ENCODE peak calls at places on chromosomes 2 and 18, in five cellular contexts. L is HepG2, B is A673, Y is PC-9, H is neural progenitor cell. A is an unnamed sample. For H3K36me3, the result is how much of the 10 kb centered on the place peaks cover.

GRCh38 chr2:45319683-45320082 is 291.4 kb downstream of the SRBD1 start:
- DNase-seq in L (no peak), B (no peak), Y (no peak), H (no peak), A (no peak)

GRCh38 chr18:10412933-10413332 is 41.5 kb upstream of the APCDD1 start:
- DNase-seq in L (no peak), B (no peak), Y (no peak), H (no peak), A (no peak)

GRCh38 chr2:228224410-228224809 is 42.9 kb upstream of the SPHKAP start:
- DNase-seq in L (no peak), B (no peak), Y (no peak), H (no peak), A (no peak)

GRCh38 chr2:60410458-60411146 is 142.9 kb downstream of the BCL11A start:
- DNase-seq in L (no peak), B (no peak), Y (no peak), H (no peak), A (no peak)

GRCh38 chr2:42390401-42390969 is 29.5 kb upstream of the COX7A2L start:
- DNase-seq in L (no peak), B (no peak), Y (no peak), H (no peak), A (no peak)

GRCh38 chr2:18740428-18740827 is 151.1 kb upstream of the NT5C1B start:
- DNase-seq in L (no peak), B (no peak), Y (no peak), H (no peak), A (peak)

GRCh38 chr2:121530210-121530562 is 494 bp upstream of the RNU4ATAC start:
- DNase-seq in L (peak), B (no peak), Y (peak), H (peak), A (peak)

GRCh38 chr18:59996370-59996966 is 96.7 kb downstream of the PMAIP1 start:
- DNase-seq in L (peak), B (peak), Y (no peak), H (peak), A (peak)

GRCh38 chr2:41061371-41061770 is 609.5 kb upstream of the SLC8A1 start:
- DNase-seq in L (no peak), B (no peak), Y (no peak), H (no peak), A (peak)

GRCh38 chr2:177347570-177347969 is 45.0 kb upstream of the AGPS start:
- DNase-seq in L (no peak), B (no peak), Y (no peak), H (no peak), A (no peak)

GRCh38 chr2:169073972-169074751 is 4.8 kb downstream of the DHRS9 start:
- DNase-seq in L (no peak), B (no peak), Y (no peak), H (no peak), A (peak)

GRCh38 chr2:102355526-102356380 is at the start of gene IL18R1:
- DNase-seq in L (peak), B (peak), Y (peak), H (peak), A (peak)
- TF ChIP-seq EZH2 in L (peak), B (peak), Y (no peak), H (peak), A (no peak)

DNA sequence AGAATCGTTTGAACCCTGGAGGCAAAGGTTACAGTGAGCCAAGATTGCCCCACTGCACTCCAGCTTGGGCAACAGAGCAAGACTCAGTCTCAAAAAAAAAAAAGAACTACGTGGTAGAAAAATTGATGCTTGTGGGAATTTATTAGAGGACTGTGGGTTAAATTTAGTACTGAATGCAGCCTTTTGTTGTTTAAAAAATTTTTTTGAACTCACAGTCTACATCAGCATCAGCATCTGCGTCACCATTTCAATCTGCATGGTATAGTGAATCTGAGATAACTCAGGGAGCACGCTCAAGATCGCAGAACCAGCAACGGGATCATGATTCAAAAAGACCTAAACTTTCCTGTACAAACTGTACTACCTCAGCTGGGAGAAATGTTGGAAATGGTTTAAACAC is 30.5 kb downstream of the MARCHF7 start:
- DNase-seq in L (no peak), B (no peak), Y (no peak), H (no peak), A (no peak)
- H3K36me3 ChIP-seq in L (half or more), B (under half), Y (under half), H (under half), A (under half)

GRCh38 chr2:111117666-111118454 is 2.9 kb upstream of the BCL2L11 start:
- DNase-seq in L (no peak), B (peak), Y (no peak), H (peak), A (peak)

GRCh38 chr2:111119847-111120252 is 864 bp upstream of the BCL2L11 start:
- DNase-seq in L (no peak), B (no peak), Y (no peak), H (peak), A (no peak)

GRCh38 chr2:111119004-111119846 is 1.5 kb upstream of the BCL2L11 start:
- DNase-seq in L (no peak), B (no peak), Y (no peak), H (peak), A (no peak)

GRCh38 chr2:111116843-111117665 is 3.7 kb upstream of the BCL2L11 start:
- DNase-seq in L (peak), B (peak), Y (no peak), H (peak), A (peak)

GRCh38 chr2:111118455-111119003 is 2.2 kb upstream of the BCL2L11 start:
- DNase-seq in L (no peak), B (no peak), Y (no peak), H (peak), A (no peak)
- TF ChIP-seq EZH2 in L (no peak), B (no peak), Y (no peak), H (no peak), A (no peak)

GRCh38 chr18:3172081-3172480 is 47.7 kb downstream of the MYOM1 start:
- DNase-seq in L (no peak), B (no peak), Y (no peak), H (no peak), A (no peak)
- H3K36me3 ChIP-seq in L (under half), B (under half), Y (under half), H (under half), A (under half)

DNA sequence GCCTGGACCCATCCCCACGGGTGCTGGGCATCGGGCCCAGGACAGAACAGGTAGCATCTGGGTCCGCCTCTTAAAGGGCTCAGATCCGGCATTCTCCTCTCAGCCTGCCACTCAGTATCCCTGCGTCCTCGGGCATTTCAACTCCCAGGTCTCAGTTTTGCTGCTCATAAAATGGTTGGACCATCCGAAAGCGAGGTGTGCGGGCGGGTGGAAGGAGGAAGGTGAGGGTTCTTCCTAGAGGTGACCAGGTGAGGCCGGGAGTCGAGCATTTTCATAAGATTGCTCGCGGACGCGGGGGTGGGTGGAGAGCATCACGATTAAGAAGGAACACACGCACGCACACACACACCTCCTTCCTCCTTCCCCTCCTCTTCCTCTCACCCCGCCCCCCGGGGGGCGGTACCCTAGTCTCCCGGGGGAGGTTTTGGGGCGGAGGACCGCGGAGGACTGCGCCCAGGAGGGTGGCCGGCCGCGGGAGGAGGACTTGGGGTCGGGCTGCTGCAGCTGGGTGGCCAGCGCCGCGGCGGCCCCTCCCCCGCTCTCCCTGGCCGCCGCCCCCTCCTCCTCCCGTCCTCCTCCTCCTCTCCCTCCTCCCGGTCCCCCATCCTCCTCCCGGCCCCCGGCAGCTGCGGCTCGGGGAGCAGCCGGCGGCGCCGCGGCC is 97.9 kb upstream of the GPR45 start:
- DNase-seq in L (no peak), B (peak), Y (no peak), H (peak), A (peak)
- TF ChIP-seq EZH2 in L (peak), B (no peak), Y (no peak), H (no peak), A (peak)

GRCh38 chr2:26778507-26778906 is 7.3 kb upstream of the CENPA start:
- DNase-seq in L (no peak), B (no peak), Y (no peak), H (no peak), A (peak)
- H3K36me3 ChIP-seq in L (half or more), B (under half), Y (under half), H (under half), A (under half)

GRCh38 chr2:118856978-118857676 is 9.7 kb upstream of the EN1 start:
- DNase-seq in L (no peak), B (no peak), Y (no peak), H (peak), A (no peak)

GRCh38 chr2:118857677-118858484 is 10.4 kb upstream of the EN1 start:
- DNase-seq in L (no peak), B (no peak), Y (no peak), H (peak), A (no peak)

GRCh38 chr2:118859157-118859770 is 11.8 kb upstream of the EN1 start:
- DNase-seq in L (no peak), B (no peak), Y (no peak), H (peak), A (no peak)

GRCh38 chr2:118860506-118860905 is 13.1 kb upstream of the EN1 start:
- DNase-seq in L (no peak), B (no peak), Y (peak), H (no peak), A (no peak)

GRCh38 chr2:118858485-118859156 is 11.2 kb upstream of the EN1 start:
- DNase-seq in L (no peak), B (no peak), Y (no peak), H (peak), A (no peak)
- TF ChIP-seq EZH2 in L (no peak), B (no peak), Y (no peak), H (peak), A (peak)

GRCh38 chr18:23538870-23539269 is 35.6 kb downstream of the RMC1 start:
- DNase-seq in L (no peak), B (no peak), Y (no peak), H (no peak), A (peak)

GRCh38 chr18:23539911-23540475 is 36.7 kb downstream of the RMC1 start:
- DNase-seq in L (no peak), B (no peak), Y (no peak), H (no peak), A (no peak)

GRCh38 chr18:23540867-23541266 is 37.6 kb downstream of the RMC1 start:
- DNase-seq in L (no peak), B (no peak), Y (no peak), H (no peak), A (peak)

GRCh38 chr18:23538040-23538439 is 34.7 kb downstream of the RMC1 start:
- DNase-seq in L (no peak), B (no peak), Y (no peak), H (no peak), A (no peak)

DNA sequence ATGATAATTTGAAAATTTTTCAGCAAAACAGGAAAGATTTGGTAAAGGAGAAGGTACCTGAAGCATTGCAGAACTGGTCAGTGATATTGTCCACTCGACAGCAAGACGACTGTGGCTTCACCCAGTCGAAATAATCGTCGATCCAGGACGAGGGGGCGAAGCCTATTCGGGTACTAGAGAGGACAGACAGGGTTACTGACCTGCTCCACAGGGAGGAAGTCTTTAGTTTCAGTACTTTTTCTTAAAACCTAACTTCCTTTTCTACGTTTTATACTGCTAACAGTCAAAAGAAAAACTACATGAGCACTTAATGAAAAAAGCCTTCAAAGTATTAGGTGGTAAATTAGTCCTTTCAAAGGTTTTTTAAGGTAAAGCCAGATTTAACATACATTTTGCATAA is 36.0 kb downstream of the RMC1 start:
- DNase-seq in L (no peak), B (no peak), Y (no peak), H (no peak), A (no peak)
- H3K36me3 ChIP-seq in L (half or more), B (half or more), Y (under half), H (under half), A (half or more)

DNA sequence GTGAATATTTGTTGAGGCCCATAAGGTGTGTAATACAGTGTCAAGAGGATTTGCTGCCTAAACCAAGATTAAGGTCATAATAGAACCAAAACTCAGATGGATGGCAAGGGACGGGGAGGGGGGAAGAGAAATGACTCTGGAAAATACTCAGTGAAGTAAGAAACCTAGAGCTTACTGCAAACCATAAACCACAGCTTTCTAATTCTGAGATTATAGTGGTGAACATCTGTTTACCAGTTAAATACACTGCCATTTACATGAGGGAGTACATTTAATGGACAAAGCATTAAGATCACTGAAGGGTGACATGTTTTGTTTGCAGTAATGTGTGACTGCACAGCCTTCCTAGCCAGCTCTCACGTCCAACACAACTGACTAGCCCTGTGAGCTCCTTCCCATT is 19.8 kb downstream of the EVX2 start:
- DNase-seq in L (no peak), B (no peak), Y (no peak), H (no peak), A (no peak)
- TF ChIP-seq EZH2 in L (no peak), B (no peak), Y (no peak), H (no peak), A (no peak)

GRCh38 chr18:57950542-57950941 is 93.5 kb upstream of the NEDD4L start:
- DNase-seq in L (no peak), B (no peak), Y (no peak), H (no peak), A (no peak)
- H3K36me3 ChIP-seq in L (under half), B (under half), Y (under half), H (under half), A (under half)

A was measured in astrocyte.